ENCODE peak calls at places on chromosomes 3 and 15, in five cellular contexts. Y is sigmoid colon, B is osteoblast, P is breast epithelium, F is A673. I is an unnamed sample.

GRCh38 chr3:72298201-72299155 is 513.5 kb upstream of the PROK2 start:
- DNase-seq in Y (no peak), B (no peak), P (no peak), F (no peak), I (no peak)

GRCh38 chr3:69443554-69443953 is 57.7 kb upstream of the FRMD4B start:
- DNase-seq in Y (no peak), B (no peak), P (no peak), F (no peak), I (no peak)

GRCh38 chr15:90572893-90573292 is 43.2 kb downstream of the CRTC3 start:
- DNase-seq in Y (no peak), B (no peak), P (no peak), F (no peak), I (no peak)

GRCh38 chr15:75045332-75046015 is 22.1 kb downstream of the PPCDC start:
- DNase-seq in Y (no peak), B (no peak), P (no peak), F (no peak), I (no peak)

GRCh38 chr3:38318766-38319671 is 27.6 kb upstream of the XYLB start:
- DNase-seq in Y (no peak), B (peak; percentile 72), P (no peak), F (no peak), I (no peak)

GRCh38 chr3:125374501-125374995 is 577 bp downstream of the ZNF148 start:
- DNase-seq in Y (no peak), B (peak; percentile 88), P (no peak), F (peak; percentile 45), I (no peak)

GRCh38 chr3:156787926-156788663 is 38.1 kb upstream of the LEKR1 start:
- DNase-seq in Y (no peak), B (peak; percentile 73), P (no peak), F (peak; percentile 86), I (no peak)

GRCh38 chr3:196643201-196643749 is 3.8 kb downstream of the NRROS start:
- DNase-seq in Y (peak; percentile 75), B (no peak), P (no peak), F (no peak), I (peak; percentile 39)

GRCh38 chr3:179969525-179969924 is 67.2 kb downstream of the PEX5L start:
- DNase-seq in Y (no peak), B (no peak), P (no peak), F (no peak), I (no peak)

GRCh38 chr15:98442379-98442833 is 205.9 kb upstream of the IGF1R start:
- DNase-seq in Y (no peak), B (peak; percentile 93), P (no peak), F (peak; percentile 84), I (no peak)

GRCh38 chr3:108509873-108510272 is 523 bp downstream of the MYH15 start:
- DNase-seq in Y (no peak), B (no peak), P (no peak), F (no peak), I (no peak)

GRCh38 chr3:122123885-122124284 is 59.6 kb upstream of the CASR start:
- DNase-seq in Y (no peak), B (no peak), P (no peak), F (no peak), I (no peak)

GRCh38 chr3:95615592-95616310 is 1198.6 kb upstream of the EPHA6 start:
- DNase-seq in Y (no peak), B (no peak), P (no peak), F (no peak), I (no peak)

GRCh38 chr15:65344909-65345275 is 32.9 kb downstream of the IGDCC3 start:
- DNase-seq in Y (no peak), B (no peak), P (no peak), F (no peak), I (no peak)

GRCh38 chr3:15331606-15332404 is 581 bp downstream of the SH3BP5 start:
- DNase-seq in Y (peak; percentile 84), B (peak; percentile 87), P (peak; percentile 55), F (peak; percentile 66), I (peak; percentile 47)

GRCh38 chr3:31947671-31948091 is 33.4 kb downstream of the OSBPL10 start:
- DNase-seq in Y (no peak), B (no peak), P (no peak), F (no peak), I (no peak)

GRCh38 chr3:88105325-88105724 is 44.4 kb upstream of the C3orf38 start:
- DNase-seq in Y (no peak), B (no peak), P (no peak), F (no peak), I (no peak)

GRCh38 chr3:94336076-94336741 is 273.3 kb downstream of the NSUN3 start:
- DNase-seq in Y (no peak), B (no peak), P (no peak), F (peak; percentile 43), I (no peak)

GRCh38 chr3:185528481-185529009 is 23.8 kb downstream of the LIPH start:
- DNase-seq in Y (no peak), B (no peak), P (no peak), F (no peak), I (no peak)

GRCh38 chr3:197083486-197083885 is 53.9 kb upstream of the MELTF start:
- DNase-seq in Y (no peak), B (peak; percentile 62), P (no peak), F (peak; percentile 22), I (peak; percentile 51)

GRCh38 chr3:61967019-61967418 is 405.6 kb downstream of the PTPRG start:
- DNase-seq in Y (no peak), B (no peak), P (no peak), F (no peak), I (no peak)

GRCh38 chr15:55387027-55387426 is 21.1 kb downstream of the CCPG1 start:
- DNase-seq in Y (no peak), B (no peak), P (no peak), F (no peak), I (no peak)
- H3K36me3 ChIP-seq in Y (peaks cover 54% of the 10 kb centered on the region), B (peaks cover 11% of the 10 kb centered on the region), P (peaks cover 6% of the 10 kb centered on the region), F (no peaks in the 10 kb centered on the region), I (no peaks in the 10 kb centered on the region)

DNA sequence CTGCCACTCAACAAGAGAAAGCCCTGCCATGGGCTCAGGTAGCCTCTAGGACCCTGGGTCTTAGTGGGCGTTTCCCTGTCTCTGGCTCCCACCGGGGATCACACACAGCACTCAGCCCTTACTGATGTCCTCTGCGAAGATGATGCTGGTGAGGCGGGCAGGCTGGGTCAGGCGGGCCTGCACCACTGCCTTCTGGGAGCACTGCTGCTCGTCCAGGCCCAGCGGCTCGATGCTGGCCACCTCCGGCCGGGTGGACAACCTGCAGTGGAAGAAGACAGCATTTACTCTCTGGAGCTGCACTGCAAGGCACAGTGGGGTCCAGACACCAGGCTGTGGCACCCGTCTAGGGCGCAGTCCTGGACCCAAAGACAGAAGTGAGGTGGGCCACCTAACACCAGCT is 20.5 kb downstream of the NUP210 start:
- DNase-seq in Y (no peak), B (no peak), P (no peak), F (no peak), I (no peak)
- H3K36me3 ChIP-seq in Y (peaks cover 15% of the 10 kb centered on the region), B (no peaks in the 10 kb centered on the region), P (no peaks in the 10 kb centered on the region), F (no peaks in the 10 kb centered on the region), I (no peaks in the 10 kb centered on the region)

GRCh38 chr3:149042766-149043386 is 43.5 kb downstream of the HLTF start:
- DNase-seq in Y (no peak), B (no peak), P (no peak), F (no peak), I (no peak)

GRCh38 chr3:149044329-149045083 is 41.8 kb downstream of the HLTF start:
- DNase-seq in Y (no peak), B (no peak), P (no peak), F (no peak), I (no peak)
- H3K36me3 ChIP-seq in Y (peaks cover 72% of the 10 kb centered on the region), B (peaks cover 13% of the 10 kb centered on the region), P (no peaks in the 10 kb centered on the region), F (peaks cover 39% of the 10 kb centered on the region), I (peaks cover 10% of the 10 kb centered on the region)

DNA sequence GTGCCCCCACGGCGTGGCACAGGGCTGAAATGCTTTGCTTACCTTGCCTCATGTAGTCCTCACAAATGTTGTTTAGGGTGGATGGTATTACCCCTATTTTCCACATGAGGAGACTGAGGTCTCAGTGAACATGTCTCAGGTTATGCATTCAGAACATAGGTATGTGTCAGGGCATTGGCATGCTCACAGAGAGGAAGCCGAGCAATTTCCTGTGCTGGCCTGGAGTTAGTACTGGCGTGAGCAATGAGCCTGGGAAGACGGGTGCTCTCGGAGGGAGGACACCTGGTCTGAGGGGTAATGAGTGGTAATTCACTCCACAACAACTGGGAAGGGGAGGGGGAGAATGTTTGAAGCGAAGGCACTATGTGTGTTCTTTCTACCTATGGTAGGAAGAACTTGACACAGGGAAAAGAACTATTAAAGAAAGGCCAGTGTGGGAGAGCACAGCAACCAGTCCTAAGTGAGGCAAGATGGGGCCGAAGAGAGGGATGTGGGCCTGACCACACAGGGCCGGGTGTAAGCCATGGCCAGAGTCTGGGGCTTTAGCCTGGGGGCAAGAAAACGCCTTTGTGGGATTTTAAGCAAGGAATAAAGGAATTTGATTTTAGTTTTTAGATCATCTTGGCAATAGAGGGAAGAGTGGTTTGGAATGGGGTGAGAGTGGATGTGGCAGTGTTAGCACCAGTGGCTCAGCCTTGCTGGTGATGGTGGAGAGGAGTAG is 4.9 kb upstream of the FAM131A start:
- DNase-seq in Y (no peak), B (peak; percentile 92), P (no peak), F (no peak), I (no peak)
- H3K36me3 ChIP-seq in Y (peaks cover 78% of the 10 kb centered on the region), B (peaks cover 79% of the 10 kb centered on the region), P (peaks cover 20% of the 10 kb centered on the region), F (peaks cover 77% of the 10 kb centered on the region), I (peaks cover 76% of the 10 kb centered on the region)

DNA sequence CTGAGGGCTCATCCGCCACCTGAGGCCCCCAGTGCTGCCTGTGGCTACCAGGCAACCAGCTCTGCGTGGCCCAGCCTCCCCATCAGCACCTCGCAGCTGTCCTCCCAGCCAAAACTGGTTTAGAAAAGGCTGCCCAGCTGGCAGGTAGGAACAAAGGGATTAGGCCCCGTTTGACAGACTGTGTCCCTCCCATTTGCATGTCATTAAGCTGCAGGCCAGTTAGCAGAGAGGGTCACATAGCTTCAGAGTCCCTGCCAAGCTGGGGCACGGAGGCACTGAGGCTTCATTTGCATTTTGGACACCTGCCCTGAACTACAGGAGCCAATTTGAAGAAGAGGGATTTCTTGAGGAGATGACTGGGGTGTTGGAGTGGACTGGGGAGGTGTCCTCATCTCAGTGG is 177.9 kb downstream of the TLE3 start:
- DNase-seq in Y (no peak), B (no peak), P (no peak), F (no peak), I (no peak)
- H3K36me3 ChIP-seq in Y (no peaks in the 10 kb centered on the region), B (no peaks in the 10 kb centered on the region), P (no peaks in the 10 kb centered on the region), F (no peaks in the 10 kb centered on the region), I (no peaks in the 10 kb centered on the region)

DNA sequence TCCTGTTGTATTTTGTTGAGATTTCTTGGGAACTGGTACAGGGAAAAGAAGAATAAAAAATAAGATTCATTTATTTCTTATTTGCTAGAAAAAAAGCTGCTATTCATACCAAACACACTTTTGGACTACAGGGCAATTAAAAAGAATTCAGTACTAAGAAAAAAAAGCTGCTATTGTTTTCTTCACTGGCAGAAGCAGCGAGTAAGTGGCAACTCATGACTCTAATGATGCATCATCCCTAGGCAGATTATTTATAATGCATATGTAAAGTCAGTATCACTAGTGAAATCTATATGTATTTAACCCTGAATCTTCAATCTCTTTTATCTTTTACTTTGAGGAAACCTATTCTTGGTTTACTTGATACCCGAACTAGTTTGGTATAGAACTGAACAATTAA is 15.2 kb downstream of the PFN2 start:
- DNase-seq in Y (no peak), B (no peak), P (no peak), F (no peak), I (no peak)
- H3K36me3 ChIP-seq in Y (peaks cover 3% of the 10 kb centered on the region), B (peaks cover 12% of the 10 kb centered on the region), P (no peaks in the 10 kb centered on the region), F (peaks cover 38% of the 10 kb centered on the region), I (peaks cover 7% of the 10 kb centered on the region)

DNA sequence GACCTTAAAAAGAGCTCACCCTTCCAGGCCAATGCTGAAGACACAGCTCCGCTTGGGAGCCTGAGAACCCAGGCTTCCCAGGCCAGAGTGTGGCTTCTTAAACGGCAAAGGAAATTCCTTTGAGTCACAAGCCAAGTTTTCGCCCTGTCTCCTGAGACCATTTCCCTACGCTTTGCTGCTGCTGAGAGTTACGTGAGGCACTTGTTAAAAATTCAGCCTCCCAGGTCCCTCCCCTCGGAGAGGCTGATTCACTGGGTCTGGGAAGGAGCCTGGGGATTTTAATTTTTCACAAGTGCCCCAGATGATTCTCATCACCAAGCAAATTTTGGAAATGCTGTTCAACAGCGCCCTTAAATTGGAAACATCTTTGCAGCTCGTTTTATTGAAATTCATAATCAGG is 25.5 kb downstream of the RLBP1 start:
- DNase-seq in Y (no peak), B (peak; percentile 92), P (no peak), F (no peak), I (no peak)
- H3K36me3 ChIP-seq in Y (peaks cover 89% of the 10 kb centered on the region), B (peaks cover 49% of the 10 kb centered on the region), P (no peaks in the 10 kb centered on the region), F (no peaks in the 10 kb centered on the region), I (peaks cover 94% of the 10 kb centered on the region)